ENCODE peak calls at places on chromosomes 13 and 19, in six cellular contexts. C, Z, B, P, R and Q are unnamed samples.

GRCh38 chr19:47106819-47107200 is 6.8 kb downstream of the ZC3H4 start:
- DNase-seq in Z (no peak), P (no peak), R (no peak), B (peak; percentile 47), C (peak; percentile 17), Q (no peak)

GRCh38 chr13:43487459-43487858 is 299.3 kb downstream of the ENOX1 start:
- DNase-seq in B (no peak), Z (no peak), P (no peak), C (no peak), R (no peak), Q (no peak)

GRCh38 chr13:98798849-98799645 is 46.6 kb upstream of the SLC15A1 start:
- DNase-seq in R (no peak), Z (no peak), C (no peak), B (peak; percentile 49), P (no peak), Q (no peak)

GRCh38 chr19:32811151-32811550 is 58.4 kb downstream of the SLC7A9 start:
- DNase-seq in R (no peak), C (no peak), P (no peak), B (no peak), Z (no peak), Q (no peak)

GRCh38 chr13:53042897-53043296 is 14.3 kb downstream of the OLFM4 start:
- DNase-seq in B (no peak), P (no peak), R (no peak), C (no peak), Z (no peak), Q (no peak)

GRCh38 chr13:28340272-28340793 is 154.6 kb downstream of the FLT1 start:
- DNase-seq in B (peak; percentile 81), R (no peak), C (no peak), Z (no peak), P (no peak), Q (no peak)

GRCh38 chr13:77522444-77522843 is 13.1 kb upstream of the SCEL start:
- DNase-seq in B (no peak), Z (no peak), C (no peak), P (no peak), R (no peak), Q (no peak)

GRCh38 chr19:19405919-19406877 is 723 bp downstream of the GATAD2A start:
- DNase-seq in P (no peak), R (no peak), B (peak; percentile 46), C (peak; percentile 65), Z (peak; percentile 35), Q (no peak)

GRCh38 chr19:10158071-10158470 is 36.7 kb downstream of the DNMT1 start:
- DNase-seq in P (no peak), B (no peak), R (no peak), Z (no peak), C (no peak), Q (no peak)

GRCh38 chr13:20553309-20553708 is 13.6 kb upstream of the IFT88 start:
- DNase-seq in Z (no peak), B (no peak), P (no peak), C (no peak), R (no peak), Q (no peak)

GRCh38 chr19:19434483-19435045 is 29.1 kb downstream of the GATAD2A start:
- DNase-seq in Z (no peak), R (peak; percentile 72), B (peak; percentile 26), P (no peak), C (no peak), Q (no peak)

GRCh38 chr13:23979361-23980159 is 82.3 kb upstream of the C1QTNF9B start:
- DNase-seq in C (no peak), Z (peak; percentile 9), P (peak; percentile 24), B (peak; percentile 91), R (peak; percentile 65), Q (peak; percentile 62)

GRCh38 chr13:35917252-35917941 is 213.8 kb downstream of the DCLK1 start:
- DNase-seq in B (peak; percentile 50), R (no peak), P (no peak), Z (no peak), C (no peak), Q (no peak)

GRCh38 chr13:22926176-22927007 is 254.4 kb upstream of the SGCG start:
- DNase-seq in C (peak; percentile 87), P (no peak), Z (no peak), R (peak; percentile 77), B (peak; percentile 12), Q (no peak)

GRCh38 chr19:9139609-9140158 is 513 bp upstream of the ZNF317 start:
- DNase-seq in C (no peak), P (no peak), Z (no peak), R (no peak), B (no peak), Q (no peak)

GRCh38 chr19:58097783-58098681 is at the start of gene ZSCAN18:
- DNase-seq in C (peak; percentile 82), Z (peak; percentile 98), R (peak; percentile 97), P (peak; percentile 96), B (peak; percentile 88), Q (peak; percentile 61)

GRCh38 chr19:38571682-38572081 is 46.1 kb downstream of the MAP4K1 start:
- DNase-seq in P (no peak), Z (no peak), B (no peak), R (no peak), C (no peak), Q (no peak)

GRCh38 chr13:113555141-113555540 is 29.4 kb upstream of the TFDP1 start:
- DNase-seq in P (no peak), B (no peak), C (no peak), R (no peak), Z (no peak), Q (no peak)

GRCh38 chr13:106176103-106176502 is 359.4 kb downstream of the EFNB2 start:
- DNase-seq in C (no peak), B (peak; percentile 93), P (no peak), Z (no peak), R (no peak), Q (no peak)

GRCh38 chr19:34589730-34590129 is 87.2 kb downstream of the SCGB2B2 start:
- DNase-seq in P (no peak), R (no peak), C (no peak), B (no peak), Z (no peak), Q (no peak)

GRCh38 chr13:92137519-92137918 is 739.1 kb downstream of the GPC5 start:
- DNase-seq in P (no peak), C (no peak), B (no peak), Z (no peak), R (no peak), Q (no peak)

GRCh38 chr13:111431241-111431640 is 110.8 kb downstream of the TEX29 start:
- DNase-seq in Z (no peak), P (no peak), R (no peak), C (no peak), B (no peak), Q (no peak)

GRCh38 chr13:23288995-23289394 is 108.2 kb downstream of the SGCG start:
- DNase-seq in C (no peak), R (no peak), Z (no peak), P (no peak), B (no peak), Q (no peak)

GRCh38 chr13:99651016-99651415 is 149.7 kb downstream of the TM9SF2 start:
- DNase-seq in Z (no peak), C (no peak), B (no peak), R (no peak), P (no peak), Q (no peak)

GRCh38 chr13:41178040-41178439 is 16.3 kb downstream of the KBTBD7 start:
- DNase-seq in C (no peak), Z (no peak), B (peak; percentile 12), P (no peak), R (no peak), Q (no peak)

GRCh38 chr13:98557934-98558630 is 18.8 kb downstream of the STK24 start:
- DNase-seq in Z (no peak), B (peak; percentile 65), R (no peak), C (no peak), P (no peak), Q (no peak)

GRCh38 chr19:6774821-6775707 is 2.6 kb downstream of the VAV1 start:
- DNase-seq in R (peak; percentile 36), C (no peak), P (no peak), B (no peak), Z (no peak), Q (no peak)

GRCh38 chr19:11481777-11482383 is 1.0 kb upstream of the ELAVL3 start:
- DNase-seq in C (peak; percentile 93), R (peak; percentile 69), P (peak; percentile 31), B (peak; percentile 70), Z (peak; percentile 52), Q (peak; percentile 59)

GRCh38 chr19:15811476-15811875 is 4.0 kb downstream of the OR10H1 start:
- DNase-seq in Z (no peak), C (no peak), R (no peak), B (no peak), P (no peak), Q (no peak)
- H3K9me3 ChIP-seq in Z (no peaks in the 10 kb centered on the region), C (no peaks in the 10 kb centered on the region), R (no peaks in the 10 kb centered on the region), B (no peaks in the 10 kb centered on the region), P (no peaks in the 10 kb centered on the region), Q (peaks cover 10% of the 10 kb centered on the region)

GRCh38 chr19:22327321-22327720 is 41.1 kb downstream of the ZNF729 start:
- DNase-seq in B (no peak), R (no peak), Z (no peak), C (no peak), P (no peak), Q (no peak)

GRCh38 chr19:22331521-22331920 is 45.3 kb downstream of the ZNF729 start:
- DNase-seq in P (no peak), R (no peak), B (no peak), Z (no peak), C (no peak), Q (no peak)

GRCh38 chr19:22326219-22326618 is 40.0 kb downstream of the ZNF729 start:
- DNase-seq in R (no peak), C (no peak), B (no peak), P (no peak), Z (no peak), Q (no peak)
- TF ChIP-seq CTCF in R (no peak), C (no peak), B (no peak), P (no peak), Z (no peak), Q (no peak)

GRCh38 chr19:41937525-41937924 is 9.3 kb upstream of the ERFL start:
- DNase-seq in R (no peak), B (no peak), P (no peak), C (no peak), Z (no peak), Q (no peak)

GRCh38 chr19:41941410-41942202 is 13.4 kb upstream of the ERFL start:
- DNase-seq in B (no peak), C (no peak), R (no peak), P (no peak), Z (no peak), Q (no peak)

GRCh38 chr19:41940443-41941409 is 12.5 kb upstream of the ERFL start:
- DNase-seq in P (no peak), Z (no peak), R (no peak), C (peak; percentile 36), B (no peak), Q (no peak)

GRCh38 chr19:41937976-41938375 is 9.7 kb upstream of the ERFL start:
- DNase-seq in R (no peak), B (no peak), Z (no peak), P (no peak), C (no peak), Q (no peak)

GRCh38 chr19:41939861-41940442 is 11.7 kb upstream of the ERFL start:
- DNase-seq in R (no peak), B (no peak), Z (peak; percentile 73), C (peak; percentile 91), P (no peak), Q (no peak)
- H3K27me3 ChIP-seq in R (peaks cover 80% of the 10 kb centered on the region), B (peaks cover 15% of the 10 kb centered on the region), Z (no peaks in the 10 kb centered on the region), C (no peaks in the 10 kb centered on the region), P (peaks cover 8% of the 10 kb centered on the region), Q (peaks cover 34% of the 10 kb centered on the region)

GRCh38 chr13:48322294-48322693 is 18.7 kb downstream of the RB1 start:
- DNase-seq in Z (no peak), P (no peak), R (no peak), C (no peak), B (no peak), Q (no peak)
- H3K9me3 ChIP-seq in Z (peaks cover 11% of the 10 kb centered on the region), P (peaks cover 6% of the 10 kb centered on the region), R (peaks cover 10% of the 10 kb centered on the region), C (no peaks in the 10 kb centered on the region), B (peaks cover 13% of the 10 kb centered on the region), Q (peaks cover 43% of the 10 kb centered on the region)

GRCh38 chr19:40191836-40192646 is 815 bp downstream of the MAP3K10 start:
- DNase-seq in B (no peak), P (no peak), Z (peak; percentile 7), R (no peak), C (peak; percentile 83), Q (no peak)
- TF ChIP-seq CTCF in B (no peak), P (no peak), Z (no peak), R (no peak), C (peak; percentile 56), Q (no peak)